ENCODE peak calls at places on chromosomes 12 and 14, in six cellular contexts. One of them, this sample, is unnamed.

GRCh38 chr12:6053541-6053940 is 70.9 kb downstream of the VWF start:
- DNase-seq in spleen: peak
- DNase-seq in AG04450: no peak
- DNase-seq in GM23338: no peak
- DNase-seq in Caco-2: peak
- DNase-seq in astrocyte of the spinal cord: no peak
- DNase-seq in this sample: no peak

GRCh38 chr12:119940881-119941280 is 48.2 kb upstream of the BICDL1 start:
- DNase-seq in spleen: peak
- DNase-seq in AG04450: no peak
- DNase-seq in GM23338: peak
- DNase-seq in Caco-2: no peak
- DNase-seq in astrocyte of the spinal cord: peak
- DNase-seq in this sample: peak

GRCh38 chr12:125314051-125314882 is 249.0 kb downstream of the AACS start:
- DNase-seq in spleen: no peak
- DNase-seq in AG04450: no peak
- DNase-seq in GM23338: peak
- DNase-seq in Caco-2: no peak
- DNase-seq in astrocyte of the spinal cord: no peak
- DNase-seq in this sample: no peak

GRCh38 chr12:49903700-49904423 is at the start of gene FAIM2:
- DNase-seq in spleen: peak
- DNase-seq in AG04450: peak
- DNase-seq in GM23338: peak
- DNase-seq in Caco-2: no peak
- DNase-seq in astrocyte of the spinal cord: peak
- DNase-seq in this sample: peak

GRCh38 chr12:102439391-102440108 is 40.8 kb downstream of the IGF1 start:
- DNase-seq in spleen: no peak
- DNase-seq in AG04450: no peak
- DNase-seq in GM23338: no peak
- DNase-seq in Caco-2: no peak
- DNase-seq in astrocyte of the spinal cord: no peak
- DNase-seq in this sample: no peak

GRCh38 chr12:99253068-99253467 is 394.5 kb upstream of the GARIN6 start:
- DNase-seq in spleen: no peak
- DNase-seq in AG04450: no peak
- DNase-seq in GM23338: peak
- DNase-seq in Caco-2: no peak
- DNase-seq in astrocyte of the spinal cord: no peak
- DNase-seq in this sample: no peak

GRCh38 chr12:26127404-26127803 is 2.6 kb upstream of the BHLHE41 start:
- DNase-seq in spleen: no peak
- DNase-seq in AG04450: no peak
- DNase-seq in GM23338: no peak
- DNase-seq in Caco-2: no peak
- DNase-seq in astrocyte of the spinal cord: no peak
- DNase-seq in this sample: no peak

GRCh38 chr12:87196329-87196728 is 832.9 kb downstream of the C12orf50 start:
- DNase-seq in spleen: no peak
- DNase-seq in AG04450: no peak
- DNase-seq in GM23338: no peak
- DNase-seq in Caco-2: no peak
- DNase-seq in astrocyte of the spinal cord: no peak
- DNase-seq in this sample: no peak

GRCh38 chr12:59239993-59240392 is 319.7 kb upstream of the LRIG3 start:
- DNase-seq in spleen: no peak
- DNase-seq in AG04450: no peak
- DNase-seq in GM23338: no peak
- DNase-seq in Caco-2: no peak
- DNase-seq in astrocyte of the spinal cord: no peak
- DNase-seq in this sample: no peak

GRCh38 chr14:72164420-72165150 is 232.4 kb downstream of the RGS6 start:
- DNase-seq in spleen: no peak
- DNase-seq in AG04450: no peak
- DNase-seq in GM23338: no peak
- DNase-seq in Caco-2: no peak
- DNase-seq in astrocyte of the spinal cord: no peak
- DNase-seq in this sample: no peak

GRCh38 chr14:97723321-97723720 is 926.1 kb downstream of the VRK1 start:
- DNase-seq in spleen: no peak
- DNase-seq in AG04450: no peak
- DNase-seq in GM23338: no peak
- DNase-seq in Caco-2: no peak
- DNase-seq in astrocyte of the spinal cord: no peak
- DNase-seq in this sample: no peak

GRCh38 chr14:89621009-89621421 is 204.0 kb upstream of the FOXN3 start:
- DNase-seq in spleen: no peak
- DNase-seq in AG04450: no peak
- DNase-seq in GM23338: no peak
- DNase-seq in Caco-2: no peak
- DNase-seq in astrocyte of the spinal cord: no peak
- DNase-seq in this sample: no peak

GRCh38 chr12:49703647-49704137 is 3.5 kb downstream of the FMNL3 start:
- DNase-seq in spleen: no peak
- DNase-seq in AG04450: peak
- DNase-seq in GM23338: no peak
- DNase-seq in Caco-2: no peak
- DNase-seq in astrocyte of the spinal cord: peak
- DNase-seq in this sample: peak

GRCh38 chr14:77707355-77707723 is 484 bp downstream of the ALKBH1 start:
- DNase-seq in spleen: no peak
- DNase-seq in AG04450: peak
- DNase-seq in GM23338: peak
- DNase-seq in Caco-2: no peak
- DNase-seq in astrocyte of the spinal cord: peak
- DNase-seq in this sample: peak

GRCh38 chr12:122021193-122021821 is 377 bp upstream of the BCL7A start:
- DNase-seq in spleen: peak
- DNase-seq in AG04450: no peak
- DNase-seq in GM23338: peak
- DNase-seq in Caco-2: no peak
- DNase-seq in astrocyte of the spinal cord: no peak
- DNase-seq in this sample: peak

GRCh38 chr12:56687225-56688128 is 607 bp downstream of the PTGES3 start:
- DNase-seq in spleen: peak
- DNase-seq in AG04450: no peak
- DNase-seq in GM23338: no peak
- DNase-seq in Caco-2: peak
- DNase-seq in astrocyte of the spinal cord: peak
- DNase-seq in this sample: peak

GRCh38 chr12:132249747-132250478 is 79.5 kb downstream of the GALNT9 start:
- DNase-seq in spleen: peak
- DNase-seq in AG04450: no peak
- DNase-seq in GM23338: no peak
- DNase-seq in Caco-2: no peak
- DNase-seq in astrocyte of the spinal cord: no peak
- DNase-seq in this sample: no peak

GRCh38 chr14:59321184-59321952 is 132.9 kb downstream of the DAAM1 start:
- DNase-seq in spleen: no peak
- DNase-seq in AG04450: no peak
- DNase-seq in GM23338: no peak
- DNase-seq in Caco-2: no peak
- DNase-seq in astrocyte of the spinal cord: peak
- DNase-seq in this sample: peak

GRCh38 chr14:71231521-71232393 is 324.5 kb downstream of the PCNX1 start:
- DNase-seq in spleen: no peak
- DNase-seq in AG04450: no peak
- DNase-seq in GM23338: peak
- DNase-seq in Caco-2: no peak
- DNase-seq in astrocyte of the spinal cord: no peak
- DNase-seq in this sample: no peak

GRCh38 chr12:51080136-51080535 is 3.3 kb downstream of the CSRNP2 start:
- DNase-seq in spleen: no peak
- DNase-seq in AG04450: no peak
- DNase-seq in GM23338: no peak
- DNase-seq in Caco-2: no peak
- DNase-seq in astrocyte of the spinal cord: no peak
- DNase-seq in this sample: no peak

GRCh38 chr14:21524575-21525518 is 1.3 kb downstream of the SALL2 start:
- DNase-seq in spleen: peak
- DNase-seq in AG04450: no peak
- DNase-seq in GM23338: no peak
- DNase-seq in Caco-2: no peak
- DNase-seq in astrocyte of the spinal cord: no peak
- DNase-seq in this sample: no peak
- H3K4me3 ChIP-seq in spleen: peak
- H3K4me3 ChIP-seq in AG04450: peak
- H3K4me3 ChIP-seq in GM23338: peak
- H3K4me3 ChIP-seq in Caco-2: no peak
- H3K4me3 ChIP-seq in astrocyte of the spinal cord: peak
- H3K4me3 ChIP-seq in this sample: peak

GRCh38 chr12:30438526-30439120 is 257.0 kb downstream of the IPO8 start:
- DNase-seq in spleen: no peak
- DNase-seq in AG04450: no peak
- DNase-seq in GM23338: no peak
- DNase-seq in Caco-2: no peak
- DNase-seq in astrocyte of the spinal cord: no peak
- DNase-seq in this sample: no peak

GRCh38 chr12:30437616-30438015 is 258.1 kb downstream of the IPO8 start:
- DNase-seq in spleen: no peak
- DNase-seq in AG04450: peak
- DNase-seq in GM23338: no peak
- DNase-seq in Caco-2: no peak
- DNase-seq in astrocyte of the spinal cord: no peak
- DNase-seq in this sample: peak

GRCh38 chr12:30437044-30437443 is 258.6 kb downstream of the IPO8 start:
- DNase-seq in spleen: no peak
- DNase-seq in AG04450: no peak
- DNase-seq in GM23338: no peak
- DNase-seq in Caco-2: no peak
- DNase-seq in astrocyte of the spinal cord: no peak
- DNase-seq in this sample: peak

DNA sequence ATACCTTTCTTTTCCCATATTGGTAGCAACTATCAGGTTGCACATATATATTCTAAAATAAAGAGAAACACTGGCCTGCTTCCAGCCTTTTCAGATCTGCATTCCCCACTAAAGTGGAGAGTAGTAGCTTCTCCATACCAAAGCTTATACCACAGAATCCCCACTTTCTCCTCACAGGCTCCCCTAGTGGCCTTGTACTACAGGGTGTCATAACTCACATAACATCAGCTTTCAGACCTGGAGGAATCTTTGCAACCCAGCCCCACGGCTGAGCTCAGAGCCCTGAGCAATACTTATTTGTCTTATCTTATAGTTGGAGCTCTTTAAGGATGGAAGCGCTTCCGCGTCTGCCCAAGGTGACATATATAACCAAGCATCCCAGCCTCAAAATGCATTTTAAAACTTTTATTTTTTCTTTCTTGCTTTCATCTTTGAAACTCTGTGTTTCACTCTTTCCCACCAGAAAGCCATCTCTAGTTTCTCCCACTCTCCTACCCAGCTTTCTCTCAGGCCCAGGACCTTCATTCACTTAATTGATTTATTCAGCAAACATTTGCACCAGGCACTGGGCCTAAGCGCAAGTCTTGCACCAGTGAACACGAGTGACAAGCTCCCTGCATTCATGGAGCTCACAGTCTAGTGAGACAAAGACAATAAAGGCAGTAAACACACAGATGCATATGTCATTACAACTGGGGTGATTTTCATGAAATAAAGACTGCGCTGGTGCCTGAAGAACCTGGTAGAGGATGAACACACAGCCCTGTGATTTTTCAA is 254.7 kb downstream of the IPO8 start:
- DNase-seq in spleen: no peak
- DNase-seq in AG04450: no peak
- DNase-seq in GM23338: peak
- DNase-seq in Caco-2: peak
- DNase-seq in astrocyte of the spinal cord: no peak
- DNase-seq in this sample: peak
- TF ChIP-seq CTCF in spleen: no peak
- TF ChIP-seq CTCF in AG04450: peak
- TF ChIP-seq CTCF in GM23338: peak
- TF ChIP-seq CTCF in Caco-2: peak
- TF ChIP-seq CTCF in astrocyte of the spinal cord: peak
- TF ChIP-seq CTCF in this sample: peak

GRCh38 chr12:1896964-1897363 is 21.5 kb downstream of the CACNA2D4 start:
- DNase-seq in spleen: no peak
- DNase-seq in AG04450: no peak
- DNase-seq in GM23338: no peak
- DNase-seq in Caco-2: no peak
- DNase-seq in astrocyte of the spinal cord: no peak
- DNase-seq in this sample: no peak
- H3K4me3 ChIP-seq in spleen: no peak
- H3K4me3 ChIP-seq in AG04450: no peak
- H3K4me3 ChIP-seq in GM23338: no peak
- H3K4me3 ChIP-seq in Caco-2: no peak
- H3K4me3 ChIP-seq in astrocyte of the spinal cord: no peak
- H3K4me3 ChIP-seq in this sample: no peak

DNA sequence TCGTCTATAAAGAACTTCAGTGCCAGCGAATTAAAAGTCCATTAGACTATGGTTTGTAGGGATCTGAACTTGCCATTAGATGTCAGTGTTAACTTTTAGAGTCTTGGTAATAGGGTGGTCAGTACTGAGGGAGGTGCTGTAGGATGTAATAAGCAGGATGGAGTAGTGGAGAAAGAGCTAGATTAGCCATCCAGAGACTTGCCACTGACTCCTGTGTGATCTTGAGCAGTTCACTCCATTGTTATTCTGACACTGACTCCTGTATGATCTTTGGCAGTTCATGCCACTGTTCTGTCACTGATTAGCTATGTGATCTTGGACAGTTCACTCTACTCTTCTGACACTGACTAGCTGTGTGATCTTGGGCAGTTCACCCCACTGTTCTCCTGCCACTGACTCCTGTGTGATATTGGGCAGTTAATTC is 133.6 kb downstream of the TTLL5 start:
- DNase-seq in spleen: no peak
- DNase-seq in AG04450: peak
- DNase-seq in GM23338: peak
- DNase-seq in Caco-2: no peak
- DNase-seq in astrocyte of the spinal cord: peak
- DNase-seq in this sample: peak
- TF ChIP-seq CTCF in spleen: no peak
- TF ChIP-seq CTCF in AG04450: peak
- TF ChIP-seq CTCF in GM23338: peak
- TF ChIP-seq CTCF in Caco-2: peak
- TF ChIP-seq CTCF in astrocyte of the spinal cord: peak
- TF ChIP-seq CTCF in this sample: peak

This sample was measured in foreskin fibroblast.